ENCODE peak calls at places on chromosome X, in seven cellular contexts. T is MM.1S; K is Peyer's patch; N is colonic mucosa; W is CD4-positive, alpha-beta memory T cell; A is effector memory CD4-positive, alpha-beta T cell; Y is sigmoid colon. E is an unnamed sample.
A peak's percentile ranks its signal among the peaks of the same experiment; 100 is the strongest.

GRCh38 chrX:97065973-97066372 is 182.3 kb downstream of the RPA4 start:
- DNase-seq in N (no peak), Y (no peak), K (no peak), A (no peak), W (no peak), T (no peak), E (no peak)

GRCh38 chrX:100643943-100644587 is at the start of gene SRPX2:
- DNase-seq in T (no peak), W (no peak), Y (peak; percentile 85), K (peak; percentile 64), N (no peak), A (no peak), E (no peak)

GRCh38 chrX:124344246-124344645 is 2.1 kb upstream of the SH2D1A start:
- DNase-seq in N (no peak), W (no peak), Y (no peak), A (no peak), K (no peak), T (no peak), E (no peak)

GRCh38 chrX:45479835-45480422 is 279.3 kb upstream of the DIPK2B start:
- DNase-seq in W (no peak), T (no peak), N (no peak), K (no peak), A (no peak), Y (no peak), E (no peak)

GRCh38 chrX:81174286-81174685 is 27.4 kb downstream of the HMGN5 start:
- DNase-seq in Y (no peak), A (no peak), W (peak; percentile 4), K (no peak), N (no peak), T (peak; percentile 17), E (no peak)

GRCh38 chrX:24498181-24498580 is 33.1 kb downstream of the PDK3 start:
- DNase-seq in Y (peak; percentile 74), A (no peak), T (peak; percentile 57), W (peak; percentile 31), N (no peak), K (peak; percentile 54), E (no peak)

GRCh38 chrX:9501362-9501761 is 36.5 kb downstream of the TBL1X start:
- DNase-seq in K (no peak), N (no peak), T (no peak), W (no peak), Y (no peak), A (no peak), E (no peak)

GRCh38 chrX:35919536-35920309 is at the start of gene CFAP47:
- DNase-seq in T (peak; percentile 79), A (no peak), W (no peak), Y (no peak), N (peak; percentile 43), K (peak; percentile 47), E (no peak)

GRCh38 chrX:137550561-137551305 is 15.2 kb upstream of the ZIC3 start:
- DNase-seq in W (no peak), T (no peak), N (no peak), Y (no peak), A (no peak), K (no peak), E (no peak)

GRCh38 chrX:119181491-119181890 is 53.9 kb upstream of the KIAA1210 start:
- DNase-seq in A (no peak), Y (no peak), K (no peak), T (no peak), W (no peak), N (peak; percentile 24), E (no peak)

GRCh38 chrX:66728818-66729271 is 90.0 kb upstream of the EDA2R start:
- DNase-seq in T (peak; percentile 62), W (peak; percentile 63), A (peak; percentile 4), Y (peak; percentile 57), N (peak; percentile 62), K (peak; percentile 71), E (peak; percentile 68)

GRCh38 chrX:41634284-41634683 is 54.5 kb upstream of the GPR34 start:
- DNase-seq in N (no peak), A (no peak), T (peak; percentile 6), W (no peak), Y (no peak), K (no peak), E (no peak)

GRCh38 chrX:9961750-9962149 is 5.4 kb upstream of the CLDN34 start:
- DNase-seq in W (no peak), A (no peak), K (no peak), N (no peak), Y (no peak), T (no peak), E (no peak)

GRCh38 chrX:54182194-54182863 is 725 bp downstream of the FAM120C start:
- DNase-seq in W (peak; percentile 55), K (peak; percentile 85), Y (peak; percentile 82), N (peak; percentile 72), T (peak; percentile 56), A (peak; percentile 34), E (peak; percentile 62)

GRCh38 chrX:136880003-136880451 is 498 bp downstream of the RBMX start:
- DNase-seq in N (no peak), Y (no peak), W (peak; percentile 59), A (peak; percentile 15), K (peak; percentile 50), T (peak; percentile 20), E (peak; percentile 56)

DNA sequence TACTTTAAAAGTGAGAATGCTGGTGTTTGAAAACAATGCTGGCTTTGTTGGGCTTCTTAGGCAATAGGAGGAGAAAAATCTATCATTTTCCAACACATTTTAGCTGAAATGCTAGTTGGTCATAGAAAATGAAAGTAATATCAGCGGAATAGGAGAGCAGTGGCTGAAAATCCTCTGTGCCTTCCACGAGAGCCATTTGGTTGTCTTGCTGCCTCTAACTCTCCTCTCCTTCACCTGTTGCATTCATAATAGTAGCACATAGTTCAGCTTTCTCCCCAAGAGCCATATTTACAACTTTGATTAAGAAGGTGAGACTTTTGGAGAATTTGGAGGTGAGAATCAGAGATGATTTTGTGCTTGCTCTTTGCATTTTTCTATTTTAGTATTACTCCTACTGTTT is 849.4 kb upstream of the FTHL17 start:
- DNase-seq in T (no peak), N (no peak), Y (no peak), K (no peak), W (no peak), A (no peak), E (no peak)
- H3K4me3 ChIP-seq in T (no peak overlapping the region), N (no peak overlapping the region), Y (no peak overlapping the region), K (no peak overlapping the region), W (no peak overlapping the region), A (no peak overlapping the region), E (no peak overlapping the region)

DNA sequence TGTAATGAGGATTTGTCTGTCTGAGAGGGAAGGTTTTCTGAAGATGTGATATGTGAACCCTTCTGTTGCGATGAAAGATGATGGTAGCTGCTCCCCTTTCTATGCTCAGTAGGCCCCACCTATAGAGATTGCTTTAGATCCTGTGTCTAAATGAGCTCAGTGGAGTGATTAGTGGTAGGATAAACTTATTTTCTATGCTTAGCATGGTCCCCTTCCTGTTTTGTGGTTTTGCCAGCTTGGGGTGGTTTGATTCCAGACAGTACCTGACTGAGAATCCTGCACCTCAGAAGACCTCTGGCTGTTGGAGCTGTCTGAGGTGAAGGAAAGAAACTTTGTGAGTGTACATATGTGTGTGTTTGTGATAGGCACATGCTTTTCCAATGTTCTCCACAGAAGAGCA is 17.7 kb downstream of the MSN start:
- DNase-seq in Y (no peak), W (no peak), T (no peak), A (no peak), N (no peak), K (no peak), E (no peak)
- H3K4me1 ChIP-seq in Y (peaks cover 41% of the 10 kb centered on the region), W (peaks cover 97% of the 10 kb centered on the region), T (peaks cover 51% of the 10 kb centered on the region), A (peaks cover 58% of the 10 kb centered on the region), N (no peaks in the 10 kb centered on the region), K (no peaks in the 10 kb centered on the region), E (peaks cover 74% of the 10 kb centered on the region)

GRCh38 chrX:150806827-150807226 is 91.6 kb downstream of the CD99L2 start:
- DNase-seq in N (no peak), A (no peak), K (no peak), T (no peak), W (no peak), Y (no peak), E (no peak)
- H3K4me3 ChIP-seq in N (no peak overlapping the region), A (no peak overlapping the region), K (no peak overlapping the region), T (no peak overlapping the region), W (no peak overlapping the region), Y (no peak overlapping the region), E (no peak overlapping the region)

GRCh38 chrX:2707334-2707760 is 16.3 kb downstream of the CD99 start:
- DNase-seq in A (peak; percentile 38), K (peak; percentile 91), W (no peak), T (no peak), N (peak; percentile 47), Y (peak; percentile 76), E (no peak)
- H3K4me1 ChIP-seq in A (peaks cover 60% of the 10 kb centered on the region), K (peaks cover 3% of the 10 kb centered on the region), W (peaks cover 80% of the 10 kb centered on the region), T (no peaks in the 10 kb centered on the region), N (peaks cover 8% of the 10 kb centered on the region), Y (peaks cover 95% of the 10 kb centered on the region), E (peaks cover 75% of the 10 kb centered on the region)

GRCh38 chrX:18174209-18174608 is 46.5 kb downstream of the BEND2 start:
- DNase-seq in N (no peak), T (no peak), W (no peak), A (no peak), Y (no peak), K (no peak), E (no peak)

GRCh38 chrX:18173494-18174180 is 47.0 kb downstream of the BEND2 start:
- DNase-seq in Y (no peak), N (no peak), T (no peak), A (no peak), K (no peak), W (no peak), E (no peak)

GRCh38 chrX:18179446-18179845 is 41.2 kb downstream of the BEND2 start:
- DNase-seq in T (no peak), A (no peak), Y (no peak), W (no peak), N (no peak), K (no peak), E (no peak)
- H3K4me3 ChIP-seq in T (no peak overlapping the region), A (no peak overlapping the region), Y (no peak overlapping the region), W (no peak overlapping the region), N (no peak overlapping the region), K (no peak overlapping the region), E (no peak overlapping the region)

DNA sequence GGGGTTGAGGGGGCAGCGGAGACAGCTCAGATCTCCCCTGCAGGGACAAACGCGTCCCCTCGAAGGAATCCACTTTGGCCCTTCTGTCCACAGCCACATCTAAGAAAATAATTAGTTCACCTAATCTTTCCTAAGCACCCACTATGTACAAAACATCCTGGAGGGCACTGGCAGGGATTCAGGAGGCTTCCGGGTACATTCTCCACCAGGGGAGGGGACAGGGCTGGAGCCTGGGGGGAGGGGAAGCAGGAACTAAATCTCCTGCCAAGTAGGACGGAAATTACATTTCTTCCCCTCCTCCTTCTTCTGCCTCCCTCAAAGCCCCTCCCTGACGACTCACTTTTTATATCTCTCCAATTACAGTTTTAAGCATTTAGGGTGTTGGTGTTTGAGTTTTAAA is 203.1 kb downstream of the BCOR start:
- DNase-seq in T (no peak), A (no peak), W (no peak), N (peak; percentile 55), K (no peak), Y (no peak), E (no peak)
- H3K4me1 ChIP-seq in T (peaks cover 6% of the 10 kb centered on the region), A (peaks cover 2% of the 10 kb centered on the region), W (peaks cover 9% of the 10 kb centered on the region), N (no peaks in the 10 kb centered on the region), K (no peaks in the 10 kb centered on the region), Y (peaks cover 12% of the 10 kb centered on the region), E (no peaks in the 10 kb centered on the region)

E was measured in naive thymus-derived CD4-positive, alpha-beta T cell.